ENCODE peak calls at places on chromosomes 1 and 21, in five cellular contexts. P, C, F, K and T are unnamed samples.

GRCh38 chr1:177053648-177054047 is 110.9 kb downstream of the ASTN1 start:
- DNase-seq in P (no peak), C (no peak), F (no peak), K (no peak), T (no peak)

GRCh38 chr1:1630965-1631792 is 794 bp upstream of the MMP23B start:
- DNase-seq in P (peak; percentile 88), C (peak; percentile 70), F (peak; percentile 74), K (no peak), T (peak; percentile 51)

GRCh38 chr1:43933386-43934278 is at the start of gene ARTN:
- DNase-seq in P (no peak), C (peak; percentile 80), F (no peak), K (peak; percentile 66), T (peak; percentile 46)

GRCh38 chr1:4210043-4210442 is 310.0 kb upstream of the C1orf174 start:
- DNase-seq in P (no peak), C (no peak), F (no peak), K (no peak), T (no peak)

GRCh38 chr1:206479164-206480125 is 9.2 kb downstream of the IKBKE start:
- DNase-seq in P (peak; percentile 77), C (peak; percentile 80), F (peak; percentile 77), K (peak; percentile 83), T (peak; percentile 65)

GRCh38 chr1:229537894-229538293 is 20.6 kb downstream of the ABCB10 start:
- DNase-seq in P (no peak), C (no peak), F (no peak), K (no peak), T (no peak)

GRCh38 chr21:43306911-43307676 is 119.8 kb downstream of the SIK1 start:
- DNase-seq in P (peak; percentile 61), C (peak; percentile 52), F (peak; percentile 43), K (peak; percentile 88), T (no peak)

GRCh38 chr1:89291276-89291675 is 18.6 kb upstream of the GBP5 start:
- DNase-seq in P (no peak), C (no peak), F (no peak), K (no peak), T (no peak)

GRCh38 chr1:83889707-83890106 is 109.2 kb downstream of the TTLL7 start:
- DNase-seq in P (no peak), C (no peak), F (no peak), K (no peak), T (no peak)

GRCh38 chr1:198330982-198331620 is 174.3 kb downstream of the NEK7 start:
- DNase-seq in P (no peak), C (no peak), F (no peak), K (no peak), T (no peak)

GRCh38 chr1:50750021-50750619 is 209.9 kb downstream of the FAF1 start:
- DNase-seq in P (no peak), C (no peak), F (no peak), K (peak; percentile 22), T (no peak)

GRCh38 chr21:14376854-14377253 is 6.1 kb downstream of the HSPA13 start:
- DNase-seq in P (no peak), C (no peak), F (no peak), K (no peak), T (no peak)

GRCh38 chr1:89809556-89809955 is 11.3 kb upstream of the LRRC8D start:
- DNase-seq in P (no peak), C (no peak), F (no peak), K (no peak), T (no peak)

GRCh38 chr1:12113433-12114339 is 50.6 kb downstream of the TNFRSF8 start:
- DNase-seq in P (no peak), C (no peak), F (peak; percentile 11), K (peak; percentile 29), T (no peak)

GRCh38 chr1:50427818-50428779 is 4.9 kb upstream of the DMRTA2 start:
- DNase-seq in P (no peak), C (peak; percentile 54), F (no peak), K (no peak), T (no peak)

GRCh38 chr1:231642600-231643332 is 16.2 kb downstream of the DISC1 start:
- DNase-seq in P (no peak), C (no peak), F (no peak), K (no peak), T (no peak)

GRCh38 chr1:2799811-2800663 is 1.5 kb downstream of the TTC34 start:
- DNase-seq in P (peak; percentile 39), C (peak; percentile 52), F (peak; percentile 39), K (no peak), T (no peak)

GRCh38 chr1:211829343-211830054 is 1.1 kb downstream of the LPGAT1 start:
- DNase-seq in P (peak; percentile 55), C (peak; percentile 59), F (no peak), K (peak; percentile 67), T (no peak)

GRCh38 chr1:55584521-55585401 is 369.6 kb upstream of the USP24 start:
- DNase-seq in P (no peak), C (no peak), F (no peak), K (no peak), T (no peak)

GRCh38 chr1:111827946-111828345 is 72.2 kb downstream of the DDX20 start:
- DNase-seq in P (no peak), C (no peak), F (no peak), K (no peak), T (no peak)

GRCh38 chr1:155198547-155198906 is 9.2 kb downstream of the THBS3 start:
- DNase-seq in P (peak; percentile 22), C (no peak), F (peak; percentile 9), K (no peak), T (no peak)

GRCh38 chr21:34693192-34693810 is 24.5 kb downstream of the CLIC6 start:
- DNase-seq in P (no peak), C (no peak), F (no peak), K (peak; percentile 52), T (peak; percentile 57)

GRCh38 chr1:160520999-160521398 is 2.1 kb downstream of the SLAMF6 start:
- DNase-seq in P (no peak), C (no peak), F (no peak), K (no peak), T (no peak)

GRCh38 chr1:55314740-55315139 is 99.6 kb upstream of the USP24 start:
- DNase-seq in P (no peak), C (no peak), F (no peak), K (no peak), T (no peak)

DNA sequence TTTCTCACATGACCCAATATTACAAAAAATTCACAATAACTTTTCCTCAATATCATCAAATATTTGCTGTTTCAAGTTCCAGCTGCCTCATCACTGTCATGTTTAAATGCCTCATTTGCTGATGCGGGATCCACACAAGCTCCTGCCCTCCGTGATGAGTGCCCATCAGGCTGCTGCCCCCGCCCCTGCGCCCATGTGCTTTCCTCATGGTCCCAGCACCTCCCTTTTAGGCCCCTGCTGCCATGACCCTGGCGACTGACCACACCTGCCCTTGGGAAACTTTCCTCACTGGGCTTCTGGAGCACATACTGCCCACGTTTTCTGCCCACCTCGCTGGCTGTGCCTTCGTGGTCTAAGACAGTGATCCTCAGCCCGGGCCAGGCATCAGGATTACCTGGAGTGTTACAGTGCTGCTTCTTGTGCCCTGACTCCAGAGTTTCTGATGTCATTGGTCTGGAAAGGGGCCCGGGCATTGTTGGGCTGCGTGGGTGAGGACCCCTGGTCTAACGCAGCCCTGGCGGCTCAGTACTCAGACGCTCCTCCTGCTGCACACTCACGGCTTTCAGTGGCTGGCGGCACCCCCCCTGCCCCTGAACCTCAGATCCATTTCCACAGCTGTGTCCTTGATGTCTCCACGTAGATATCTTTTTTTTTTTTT is 20.5 kb downstream of the PLEKHM2 start:
- DNase-seq in P (no peak), C (no peak), F (no peak), K (no peak), T (no peak)
- H3K27ac ChIP-seq in P (peak overlapping the region; percentile 94), C (peak overlapping the region; percentile 81), F (no peak overlapping the region), K (no peak overlapping the region), T (peak overlapping the region; percentile 66)

GRCh38 chr1:184156521-184157395 is 105.2 kb downstream of the TSEN15 start:
- DNase-seq in P (no peak), C (no peak), F (no peak), K (no peak), T (no peak)

GRCh38 chr1:184152502-184152901 is 101.0 kb downstream of the TSEN15 start:
- DNase-seq in P (peak; percentile 61), C (no peak), F (no peak), K (no peak), T (no peak)

GRCh38 chr1:184150776-184151531 is 99.4 kb downstream of the TSEN15 start:
- DNase-seq in P (peak; percentile 59), C (no peak), F (no peak), K (no peak), T (no peak)

GRCh38 chr1:184153731-184154130 is 102.2 kb downstream of the TSEN15 start:
- DNase-seq in P (no peak), C (no peak), F (no peak), K (no peak), T (no peak)

GRCh38 chr1:184152944-184153343 is 101.4 kb downstream of the TSEN15 start:
- DNase-seq in P (no peak), C (no peak), F (no peak), K (no peak), T (no peak)
- H3K27ac ChIP-seq in P (peak overlapping the region; percentile 69), C (peak overlapping the region; percentile 59), F (no peak overlapping the region), K (no peak overlapping the region), T (peak overlapping the region; percentile 89)

GRCh38 chr1:65940131-65940530 is 147.4 kb downstream of the PDE4B start:
- DNase-seq in P (no peak), C (no peak), F (no peak), K (no peak), T (no peak)
- H3K27ac ChIP-seq in P (no peak overlapping the region), C (no peak overlapping the region), F (no peak overlapping the region), K (no peak overlapping the region), T (no peak overlapping the region)

DNA sequence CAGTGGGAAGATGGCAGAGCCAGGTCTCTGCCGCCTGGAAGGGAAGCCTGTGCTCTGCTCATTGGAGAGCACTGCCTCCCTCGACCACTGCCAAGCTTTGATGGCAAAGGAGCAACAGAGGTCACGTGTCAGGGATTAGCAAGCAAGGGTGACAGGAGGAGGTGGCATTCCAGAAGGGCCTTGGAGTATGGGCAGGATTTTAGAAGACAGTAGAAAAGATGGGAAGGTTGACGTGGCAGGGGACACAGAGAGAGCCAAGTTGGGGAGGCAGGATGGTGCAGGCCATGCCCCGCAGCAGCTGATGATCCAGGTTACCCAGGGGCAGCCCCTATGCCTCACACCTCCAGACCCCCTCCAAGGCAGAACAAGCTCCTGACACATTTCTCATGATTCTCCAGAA is 21.9 kb upstream of the LBR start:
- DNase-seq in P (no peak), C (no peak), F (no peak), K (no peak), T (no peak)
- H3K27ac ChIP-seq in P (no peak overlapping the region), C (no peak overlapping the region), F (no peak overlapping the region), K (no peak overlapping the region), T (no peak overlapping the region)

DNA sequence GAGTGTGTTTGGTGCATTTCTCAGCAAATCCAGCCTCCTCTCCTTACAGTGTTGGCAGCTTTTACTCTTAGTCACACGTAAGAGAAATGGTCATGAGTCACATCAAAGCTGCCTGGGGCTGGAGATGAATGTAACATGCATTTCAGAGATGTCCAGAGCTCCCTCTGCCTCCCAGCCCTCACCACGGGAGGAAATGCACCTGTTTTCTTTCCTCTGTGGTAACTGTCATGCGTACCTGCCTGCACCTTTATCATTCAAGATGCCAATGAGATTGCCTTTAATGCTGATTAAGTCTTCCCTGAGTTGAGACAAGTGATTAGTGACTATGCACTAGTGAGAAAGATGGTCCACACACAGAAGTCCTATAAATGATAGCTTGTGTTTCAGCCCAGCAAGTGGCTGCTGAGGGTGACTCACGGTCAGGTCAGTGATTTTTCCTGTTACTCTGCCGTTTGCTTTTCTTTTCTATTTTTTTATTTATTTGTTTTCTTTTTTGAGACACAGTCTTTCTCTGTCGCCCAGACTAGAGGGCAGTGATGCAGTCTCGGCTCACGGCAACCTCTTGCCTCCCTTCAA is 277.3 kb upstream of the FMN2 start:
- DNase-seq in P (no peak), C (no peak), F (no peak), K (peak; percentile 73), T (no peak)
- H3K27ac ChIP-seq in P (no peak overlapping the region), C (no peak overlapping the region), F (no peak overlapping the region), K (peak overlapping the region; percentile 65), T (no peak overlapping the region)